ENCODE peak calls at places on chromosomes 5 and 9, in four cellular contexts. J is CD8-positive, alpha-beta T cell; O is suprapubic skin; B is left ventricle myocardium inferior. H is an unnamed sample.

GRCh38 chr9:110969971-110970381 is 68.3 kb downstream of the LPAR1 start:
- DNase-seq in B (no peak), J (no peak), O (no peak), H (no peak)

GRCh38 chr9:33813712-33814641 is 3.0 kb upstream of the UBE2R2 start:
- DNase-seq in O (no peak), B (no peak), J (no peak), H (no peak)

GRCh38 chr5:124162782-124163532 is 583.5 kb downstream of the ZNF608 start:
- DNase-seq in B (peak), O (no peak), J (no peak), H (no peak)

GRCh38 chr9:107276966-107277710 is 5.9 kb upstream of the RAD23B start:
- DNase-seq in J (no peak), B (no peak), O (no peak), H (no peak)

GRCh38 chr9:128632066-128632465 is 24.6 kb downstream of the DYNC2I2 start:
- DNase-seq in O (no peak), B (no peak), J (no peak), H (peak)

GRCh38 chr5:76641514-76642120 is 18.4 kb upstream of the F2RL2 start:
- DNase-seq in J (peak), B (peak), O (no peak), H (no peak)

GRCh38 chr9:131965101-131965500 is 114.6 kb downstream of the MED27 start:
- DNase-seq in J (no peak), O (no peak), B (no peak), H (no peak)

GRCh38 chr9:115939065-115939765 is 214.4 kb upstream of the PAPPA start:
- DNase-seq in O (no peak), J (no peak), B (no peak), H (no peak)

GRCh38 chr5:96648598-96648997 is 13.6 kb upstream of the CAST start:
- DNase-seq in B (no peak), J (no peak), O (no peak), H (no peak)

GRCh38 chr9:96493757-96494156 is 43.8 kb downstream of the HABP4 start:
- DNase-seq in J (no peak), B (no peak), O (no peak), H (no peak)

GRCh38 chr5:37896159-37896558 is 56.3 kb upstream of the GDNF start:
- DNase-seq in O (no peak), J (no peak), B (no peak), H (no peak)

GRCh38 chr5:169895876-169896275 is 84.4 kb downstream of the INSYN2B start:
- DNase-seq in B (peak), O (no peak), J (no peak), H (no peak)

GRCh38 chr5:82159014-82159413 is 119.1 kb downstream of the RPS23 start:
- DNase-seq in B (no peak), J (no peak), O (no peak), H (no peak)

GRCh38 chr5:168780888-168781287 is 201.7 kb upstream of the PANK3 start:
- DNase-seq in B (no peak), J (no peak), O (no peak), H (no peak)

GRCh38 chr5:125408582-125409069 is 662.2 kb upstream of the ZNF608 start:
- DNase-seq in J (no peak), B (no peak), O (no peak), H (no peak)

GRCh38 chr9:132780230-132781007 is 97.7 kb downstream of the AK8 start:
- DNase-seq in O (peak), B (no peak), J (no peak), H (no peak)

GRCh38 chr5:998276-998974 is 10.2 kb upstream of the NKD2 start:
- DNase-seq in B (peak), J (no peak), O (peak), H (no peak)

GRCh38 chr5:55554879-55555278 is 20.1 kb upstream of the PLPP1 start:
- DNase-seq in J (no peak), B (no peak), O (no peak), H (no peak)

GRCh38 chr5:171893290-171893890 is 107.8 kb downstream of the SMIM23 start:
- DNase-seq in O (no peak), J (no peak), B (no peak), H (no peak)

GRCh38 chr9:131091352-131091992 is 4.9 kb upstream of the AIF1L start:
- DNase-seq in B (no peak), O (no peak), J (no peak), H (no peak)

GRCh38 chr9:137785704-137786161 is 91.8 kb upstream of the CACNA1B start:
- DNase-seq in O (no peak), J (no peak), B (no peak), H (peak)

GRCh38 chr9:95736370-95736769 is 139.1 kb upstream of the ERCC6L2 start:
- DNase-seq in B (no peak), O (no peak), J (no peak), H (no peak)

GRCh38 chr5:154516475-154516874 is 38.4 kb upstream of the HAND1 start:
- DNase-seq in B (no peak), O (no peak), J (no peak), H (no peak)

GRCh38 chr9:69003051-69003450 is 10.9 kb downstream of the PRKACG start:
- DNase-seq in O (no peak), J (no peak), B (no peak), H (no peak)

GRCh38 chr5:179668404-179668803 is 12.4 kb downstream of the CBY3 start:
- DNase-seq in B (no peak), J (no peak), O (no peak), H (no peak)

GRCh38 chr9:95570646-95571045 is 53.9 kb upstream of the PTCH1 start:
- DNase-seq in B (no peak), J (no peak), O (no peak), H (no peak)

GRCh38 chr5:140322751-140323731 is 20.1 kb upstream of the PFDN1 start:
- DNase-seq in J (no peak), O (no peak), B (peak), H (no peak)

GRCh38 chr5:5454405-5454804 is 31.9 kb downstream of the ICE1 start:
- DNase-seq in B (no peak), J (no peak), O (no peak), H (no peak)

GRCh38 chr5:75612211-75612579 is 942 bp downstream of the ANKDD1B start:
- DNase-seq in B (no peak), J (no peak), O (no peak), H (no peak)

GRCh38 chr5:58620336-58620735 is 37.5 kb downstream of the RAB3C start:
- DNase-seq in J (no peak), B (no peak), O (no peak), H (no peak)

GRCh38 chr9:35828716-35829083 is at the start of gene FAM221B:
- DNase-seq in O (no peak), B (peak), J (no peak), H (no peak)

GRCh38 chr5:1759378-1759970 is 40.2 kb downstream of the MRPL36 start:
- DNase-seq in B (no peak), O (peak), J (no peak), H (peak)

GRCh38 chr9:133787749-133788015 is 49.5 kb upstream of the SARDH start:
- DNase-seq in O (no peak), J (no peak), B (peak), H (peak)

GRCh38 chr5:159735749-159736660 is 180.3 kb upstream of the ADRA1B start:
- DNase-seq in O (no peak), J (no peak), B (no peak), H (no peak)

GRCh38 chr5:31220968-31221367 is 27.5 kb downstream of the CDH6 start:
- DNase-seq in B (no peak), J (no peak), O (no peak), H (no peak)

GRCh38 chr9:78144663-78145377 is 91.1 kb upstream of the CEP78 start:
- DNase-seq in O (no peak), J (no peak), B (no peak), H (no peak)

GRCh38 chr5:55313870-55314617 is 6.3 kb downstream of the MTREX start:
- DNase-seq in J (no peak), B (no peak), O (no peak), H (no peak)

GRCh38 chr9:117044241-117044640 is 357.1 kb downstream of the TRIM32 start:
- DNase-seq in B (no peak), J (no peak), O (no peak), H (no peak)

GRCh38 chr9:117043159-117043558 is 356.1 kb downstream of the TRIM32 start:
- DNase-seq in O (no peak), B (no peak), J (no peak), H (no peak)

GRCh38 chr9:117046666-117047327 is 359.7 kb downstream of the TRIM32 start:
- DNase-seq in J (no peak), B (no peak), O (no peak), H (no peak)
- TF ChIP-seq CTCF in J (no peak), B (no peak), O (no peak), H (peak)

GRCh38 chr5:141477169-141477568 is 1.4 kb downstream of the PCDHGC3 start:
- DNase-seq in O (no peak), J (no peak), B (no peak), H (no peak)

GRCh38 chr5:141476132-141476909 is 555 bp downstream of the PCDHGC3 start:
- DNase-seq in B (peak), J (no peak), O (no peak), H (no peak)

GRCh38 chr5:141477815-141478214 is 2.0 kb downstream of the PCDHGC3 start:
- DNase-seq in J (no peak), O (no peak), B (no peak), H (no peak)

GRCh38 chr5:141478321-141478945 is 2.7 kb downstream of the PCDHGC3 start:
- DNase-seq in O (no peak), B (no peak), J (no peak), H (no peak)

DNA sequence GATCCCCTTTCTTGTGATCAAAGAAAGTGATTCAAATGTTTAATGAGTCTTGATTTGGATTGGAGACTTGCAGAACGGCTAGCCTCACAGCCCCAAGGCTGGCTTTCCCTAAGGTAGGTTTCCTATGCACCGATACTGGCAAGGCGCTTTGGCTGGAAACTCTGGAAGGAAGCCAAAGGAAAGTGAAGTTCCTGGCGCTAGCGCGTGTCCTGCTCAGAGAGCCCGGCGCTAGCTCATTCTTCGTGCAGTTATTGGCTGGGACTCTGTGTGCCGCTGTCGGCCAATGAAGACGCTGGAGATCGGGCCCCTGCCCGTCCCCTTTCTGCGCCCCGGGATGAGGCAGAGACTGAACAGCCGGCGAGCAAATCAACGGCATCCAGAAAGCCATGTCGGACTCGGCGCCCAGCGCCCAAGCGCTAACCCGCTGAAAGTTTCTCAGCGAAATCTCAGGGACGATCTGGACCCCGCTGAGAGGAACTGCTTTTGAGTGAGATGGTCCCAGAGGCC is at the start of gene PCDHGC3:
- DNase-seq in O (peak), J (peak), B (peak), H (no peak)
- TF ChIP-seq CTCF in O (peak), J (no peak), B (peak), H (peak)

GRCh38 chr5:149001154-149001553 is 61.7 kb downstream of the SH3TC2 start:
- DNase-seq in O (no peak), J (no peak), B (no peak), H (no peak)

GRCh38 chr5:149002053-149002452 is 60.8 kb downstream of the SH3TC2 start:
- DNase-seq in O (no peak), J (no peak), B (no peak), H (no peak)

GRCh38 chr5:149005077-149005892 is 57.6 kb downstream of the SH3TC2 start:
- DNase-seq in B (no peak), J (no peak), O (no peak), H (no peak)

GRCh38 chr5:149004559-149004958 is 58.3 kb downstream of the SH3TC2 start:
- DNase-seq in J (no peak), O (no peak), B (no peak), H (no peak)

DNA sequence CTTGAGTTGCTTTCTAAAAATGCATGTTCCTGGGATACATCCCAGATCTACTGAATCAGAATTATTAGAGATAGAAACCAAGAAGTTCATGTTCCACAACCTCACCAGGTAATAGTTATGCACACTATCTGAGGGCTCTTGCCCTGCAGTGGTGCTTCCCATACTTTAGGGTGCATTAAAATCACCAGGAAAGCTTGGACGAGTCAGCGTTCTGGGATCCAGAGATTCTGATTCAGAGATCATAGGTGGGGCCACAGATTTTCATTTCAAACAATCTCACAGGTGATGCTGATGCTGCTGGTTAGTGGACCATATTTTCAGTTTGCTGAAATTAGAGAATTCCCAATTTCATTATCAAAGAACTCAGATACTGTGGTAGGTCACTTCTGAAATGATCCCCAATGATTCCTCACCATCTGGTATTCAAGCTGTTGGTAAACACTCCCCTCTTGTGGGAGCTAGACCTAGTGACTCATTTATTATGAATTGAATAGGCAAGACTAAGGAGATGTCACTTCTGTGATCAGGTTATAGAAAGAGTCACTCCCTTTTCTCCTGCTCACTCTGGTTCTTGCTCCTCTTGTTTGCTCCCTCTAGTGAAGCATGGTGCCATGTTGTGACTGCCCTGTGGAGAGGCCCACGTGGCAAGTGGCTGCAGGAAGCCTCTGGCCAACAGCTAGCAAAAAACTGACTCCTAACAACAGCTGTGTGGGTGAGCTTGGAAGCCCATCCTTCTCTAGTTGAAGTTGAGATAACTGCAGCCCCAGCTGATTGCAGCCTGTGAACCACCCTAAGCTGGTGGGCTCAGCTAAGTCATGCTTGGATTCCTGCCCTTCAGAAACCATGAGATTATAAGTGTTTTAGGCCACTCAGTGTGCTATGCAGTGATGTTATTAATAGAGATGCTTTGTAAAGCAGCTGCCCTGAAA is 59.8 kb downstream of the SH3TC2 start:
- DNase-seq in O (no peak), B (no peak), J (no peak), H (no peak)
- TF ChIP-seq CTCF in O (peak), B (peak), J (no peak), H (peak)

DNA sequence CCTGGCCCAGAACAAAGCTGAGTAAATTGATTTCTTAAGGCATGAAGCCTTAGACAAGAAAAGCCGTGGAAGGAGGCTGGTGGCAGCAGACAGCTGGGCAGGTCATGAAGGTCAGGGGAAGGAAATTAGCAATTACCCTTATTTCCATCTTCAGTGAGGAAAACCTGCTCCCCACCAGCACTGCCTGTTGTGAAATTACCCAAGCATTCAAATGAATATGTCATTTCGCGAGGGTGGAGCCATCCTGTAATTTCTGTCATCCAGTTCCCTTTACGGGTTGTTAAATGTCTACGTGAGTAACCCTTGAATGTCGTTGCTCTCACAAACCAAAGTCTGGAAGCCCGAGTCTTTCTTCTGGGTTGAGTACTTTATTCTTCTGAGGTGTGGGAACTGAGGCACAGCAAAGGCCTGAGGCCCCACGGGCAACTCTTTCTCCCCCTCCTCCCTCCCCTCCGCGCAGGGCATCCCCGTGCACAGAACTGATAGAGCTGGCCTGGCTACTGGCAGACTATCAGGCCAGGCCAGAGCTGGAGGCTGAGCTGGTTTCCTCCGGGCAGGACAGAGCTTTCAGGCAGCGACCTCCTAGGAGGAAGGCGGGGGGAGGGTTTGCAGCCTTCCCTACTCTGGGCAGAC is 22.0 kb upstream of the AK3 start:
- DNase-seq in O (no peak), B (no peak), J (no peak), H (no peak)
- TF ChIP-seq CTCF in O (no peak), B (no peak), J (no peak), H (peak)

GRCh38 chr5:112316731-112317130 is 102.3 kb downstream of the EPB41L4A start:
- DNase-seq in B (no peak), O (no peak), J (no peak), H (no peak)
- TF ChIP-seq CTCF in B (no peak), O (no peak), J (no peak), H (no peak)